ENCODE peak calls at places on chromosomes 1 and 21, in six cellular contexts. Y, B, U, X, S and D are unnamed samples. For H3K4me1 and H3K9me3, the result is how much of the 10 kb centered on the place peaks cover.

GRCh38 chr21:41207401-41208388 is 39.7 kb downstream of the BACE2 start:
- DNase-seq in Y (peak), B (peak), U (no peak), X (peak), S (no peak), D (no peak)

GRCh38 chr1:1100296-1100695 is 15.6 kb downstream of the C1orf159 start:
- DNase-seq in Y (no peak), B (no peak), U (no peak), X (no peak), S (no peak), D (no peak)

GRCh38 chr1:98172578-98172977 is 251.7 kb upstream of the DPYD start:
- DNase-seq in Y (no peak), B (no peak), U (no peak), X (no peak), S (no peak), D (no peak)

GRCh38 chr1:27598902-27599528 is 4.9 kb downstream of the AHDC1 start:
- DNase-seq in Y (peak), B (peak), U (peak), X (peak), S (peak), D (no peak)

GRCh38 chr1:200629876-200630514 is 9.4 kb upstream of the KIF14 start:
- DNase-seq in Y (no peak), B (no peak), U (no peak), X (no peak), S (no peak), D (no peak)

GRCh38 chr1:231446138-231446537 is 24.1 kb upstream of the EGLN1 start:
- DNase-seq in Y (no peak), B (no peak), U (no peak), X (no peak), S (no peak), D (no peak)

GRCh38 chr1:235229868-235230267 is 68.8 kb upstream of the RBM34 start:
- DNase-seq in Y (no peak), B (no peak), U (no peak), X (no peak), S (no peak), D (no peak)

GRCh38 chr1:12415239-12415543 is 185.4 kb downstream of the VPS13D start:
- DNase-seq in Y (no peak), B (no peak), U (no peak), X (peak), S (no peak), D (no peak)

GRCh38 chr21:32705139-32705538 is 22.7 kb downstream of the SYNJ1 start:
- DNase-seq in Y (no peak), B (no peak), U (no peak), X (no peak), S (no peak), D (no peak)

GRCh38 chr1:15382601-15383518 is 26.8 kb upstream of the EFHD2 start:
- DNase-seq in Y (no peak), B (no peak), U (no peak), X (no peak), S (no peak), D (no peak)

GRCh38 chr1:17419626-17420328 is 19.7 kb downstream of the RCC2 start:
- DNase-seq in Y (peak), B (peak), U (peak), X (peak), S (peak), D (peak)

DNA sequence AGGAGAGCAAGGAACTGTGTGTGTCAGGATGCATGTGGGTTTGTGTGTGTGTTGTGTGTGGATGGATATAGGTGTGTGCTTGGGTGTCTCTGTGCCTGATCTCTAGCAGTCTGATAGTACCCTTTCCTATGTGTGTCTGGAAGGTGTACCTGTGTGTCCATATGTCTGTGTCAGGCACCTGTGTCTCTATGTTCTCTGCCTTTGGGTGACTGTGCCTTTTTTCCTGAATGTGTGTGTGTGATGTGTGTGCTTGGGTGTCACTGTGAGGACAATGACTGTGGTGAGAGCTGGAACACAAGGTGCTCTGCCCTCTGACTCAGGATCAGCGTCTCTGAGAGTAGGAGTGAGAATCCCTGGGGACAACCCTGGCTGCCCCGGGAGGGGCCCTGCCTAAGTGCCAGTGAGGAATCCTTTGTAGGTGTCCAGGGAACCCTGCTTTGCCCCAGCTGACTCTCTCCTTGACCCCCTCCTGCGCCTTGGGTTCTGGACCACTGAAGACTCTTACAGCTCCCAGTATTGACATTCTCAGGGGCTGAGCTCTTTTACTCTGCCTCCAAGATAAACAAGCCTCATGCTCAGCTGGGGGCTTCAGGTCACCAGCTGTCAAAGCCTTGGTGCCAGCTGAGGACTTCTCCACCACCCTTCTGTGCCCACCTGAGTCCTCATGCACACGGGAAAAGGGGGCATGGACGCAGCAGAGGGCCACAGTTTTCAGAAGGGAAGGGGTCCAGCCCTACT is 710 bp upstream of the EFNA3 start:
- DNase-seq in Y (no peak), B (no peak), U (no peak), X (no peak), S (no peak), D (no peak)
- H3K4me1 ChIP-seq in Y (under half), B (under half), U (under half), X (under half), S (under half), D (under half)

GRCh38 chr1:59266927-59267293 is 30.0 kb upstream of the FGGY start:
- DNase-seq in Y (no peak), B (no peak), U (no peak), X (no peak), S (no peak), D (no peak)

GRCh38 chr1:59271861-59272260 is 25.0 kb upstream of the FGGY start:
- DNase-seq in Y (no peak), B (no peak), U (no peak), X (no peak), S (no peak), D (no peak)

GRCh38 chr1:59276317-59276914 is 20.5 kb upstream of the FGGY start:
- DNase-seq in Y (no peak), B (no peak), U (no peak), X (no peak), S (no peak), D (no peak)

GRCh38 chr1:59272507-59272906 is 24.4 kb upstream of the FGGY start:
- DNase-seq in Y (no peak), B (peak), U (no peak), X (peak), S (no peak), D (no peak)
- H3K27ac ChIP-seq in Y (no peak), B (peak), U (no peak), X (no peak), S (no peak), D (no peak)

GRCh38 chr1:233470738-233471499 is 143.0 kb upstream of the KCNK1 start:
- DNase-seq in Y (no peak), B (no peak), U (peak), X (no peak), S (no peak), D (peak)

GRCh38 chr1:233460692-233461091 is 133.2 kb downstream of the MAP3K21 start:
- DNase-seq in Y (no peak), B (no peak), U (no peak), X (no peak), S (no peak), D (no peak)

GRCh38 chr1:233461847-233462246 is 134.3 kb downstream of the MAP3K21 start:
- DNase-seq in Y (no peak), B (no peak), U (no peak), X (no peak), S (no peak), D (no peak)

GRCh38 chr1:233459968-233460367 is 132.4 kb downstream of the MAP3K21 start:
- DNase-seq in Y (no peak), B (no peak), U (peak), X (no peak), S (no peak), D (no peak)

GRCh38 chr1:233465745-233466343 is 138.3 kb downstream of the MAP3K21 start:
- DNase-seq in Y (no peak), B (no peak), U (no peak), X (no peak), S (no peak), D (no peak)
- H3K9me3 ChIP-seq in Y (under half), B (under half), U (under half), X (under half), S (under half), D (under half)

GRCh38 chr21:34970126-34970525 is 79.0 kb downstream of the RUNX1 start:
- DNase-seq in Y (no peak), B (no peak), U (no peak), X (no peak), S (no peak), D (no peak)

GRCh38 chr21:34971656-34972055 is 77.4 kb downstream of the RUNX1 start:
- DNase-seq in Y (no peak), B (no peak), U (no peak), X (no peak), S (no peak), D (no peak)

GRCh38 chr21:34968414-34969333 is 80.4 kb downstream of the RUNX1 start:
- DNase-seq in Y (no peak), B (no peak), U (no peak), X (peak), S (no peak), D (no peak)

GRCh38 chr21:34969431-34970036 is 79.6 kb downstream of the RUNX1 start:
- DNase-seq in Y (no peak), B (no peak), U (no peak), X (peak), S (no peak), D (no peak)

GRCh38 chr21:34970566-34970965 is 78.5 kb downstream of the RUNX1 start:
- DNase-seq in Y (no peak), B (no peak), U (no peak), X (no peak), S (no peak), D (no peak)
- H3K4me1 ChIP-seq in Y (under half), B (under half), U (under half), X (under half), S (under half), D (under half)

GRCh38 chr1:110308247-110308646 is 30.9 kb upstream of the RBM15 start:
- DNase-seq in Y (no peak), B (no peak), U (no peak), X (peak), S (no peak), D (no peak)

GRCh38 chr1:110309768-110310167 is 29.4 kb upstream of the RBM15 start:
- DNase-seq in Y (no peak), B (no peak), U (no peak), X (peak), S (no peak), D (no peak)

GRCh38 chr1:110312188-110313121 is 26.7 kb upstream of the RBM15 start:
- DNase-seq in Y (peak), B (peak), U (peak), X (peak), S (peak), D (peak)

GRCh38 chr1:110309139-110309538 is 30.0 kb upstream of the RBM15 start:
- DNase-seq in Y (no peak), B (no peak), U (no peak), X (no peak), S (no peak), D (no peak)

DNA sequence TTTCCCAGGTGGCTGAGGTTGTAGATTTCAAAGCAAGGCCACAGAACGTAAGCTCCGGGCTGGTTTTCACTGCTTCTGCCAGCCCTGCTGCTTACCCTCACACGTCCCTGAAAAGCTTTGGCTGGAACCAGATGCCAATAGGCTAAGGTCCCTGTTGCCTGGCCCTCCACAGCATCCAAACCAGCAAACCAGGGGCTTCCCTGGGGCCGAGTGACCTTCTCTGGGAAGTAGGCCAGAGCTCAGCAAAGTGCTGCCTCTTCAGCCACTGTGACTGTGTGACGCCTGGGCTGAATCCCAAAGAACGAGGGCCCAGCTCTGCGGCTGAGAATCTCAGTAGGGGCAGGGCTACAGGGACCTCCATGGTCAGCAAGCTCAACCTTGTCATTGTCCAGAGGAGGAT is 28.9 kb upstream of the RBM15 start:
- DNase-seq in Y (no peak), B (no peak), U (no peak), X (no peak), S (no peak), D (no peak)
- H3K27ac ChIP-seq in Y (no peak), B (no peak), U (no peak), X (no peak), S (no peak), D (no peak)

GRCh38 chr1:13492711-13493110 is 21.1 kb downstream of the LRRC38 start:
- DNase-seq in Y (no peak), B (no peak), U (no peak), X (no peak), S (no peak), D (no peak)
- H3K9me3 ChIP-seq in Y (under half), B (under half), U (under half), X (under half), S (under half), D (under half)

GRCh38 chr1:13754510-13755103 is 54.6 kb downstream of the PRDM2 start:
- DNase-seq in Y (no peak), B (peak), U (no peak), X (no peak), S (no peak), D (no peak)
- H3K4me1 ChIP-seq in Y (under half), B (under half), U (under half), X (under half), S (under half), D (under half)

GRCh38 chr1:162671664-162672415 is 39.6 kb downstream of the DDR2 start:
- DNase-seq in Y (no peak), B (no peak), U (no peak), X (no peak), S (no peak), D (no peak)
- H3K27ac ChIP-seq in Y (peak), B (peak), U (no peak), X (peak), S (peak), D (no peak)

GRCh38 chr1:107867892-107868291 is 97.1 kb downstream of the VAV3 start:
- DNase-seq in Y (no peak), B (no peak), U (no peak), X (no peak), S (no peak), D (no peak)

GRCh38 chr1:107867422-107867821 is 97.6 kb downstream of the VAV3 start:
- DNase-seq in Y (no peak), B (no peak), U (peak), X (no peak), S (no peak), D (peak)

GRCh38 chr1:107863342-107863741 is 101.6 kb downstream of the VAV3 start:
- DNase-seq in Y (no peak), B (no peak), U (no peak), X (no peak), S (no peak), D (no peak)

GRCh38 chr1:107865627-107866026 is 99.4 kb downstream of the VAV3 start:
- DNase-seq in Y (no peak), B (no peak), U (no peak), X (no peak), S (no peak), D (no peak)

GRCh38 chr1:107866870-107867269 is 98.1 kb downstream of the VAV3 start:
- DNase-seq in Y (no peak), B (no peak), U (no peak), X (no peak), S (no peak), D (no peak)
- H3K9me3 ChIP-seq in Y (under half), B (under half), U (under half), X (under half), S (under half), D (under half)